ENCODE peak calls at places on chromosomes 2 and 18, in ten cellular contexts. One of them, this sample, is unnamed.

GRCh38 chr2:238640486-238640885 is 207.4 kb upstream of the TWIST2 start:
- DNase-seq in OCI-LY7: no peak
- DNase-seq in mesothelial cell of epicardium: no peak
- DNase-seq in fibroblast of mammary gland: no peak
- DNase-seq in HFF-Myc: no peak
- DNase-seq in thyroid gland: no peak
- DNase-seq in neural progenitor cell: no peak
- DNase-seq in GM20000: no peak
- DNase-seq in Peyer's patch: no peak
- DNase-seq in PC-9: no peak
- DNase-seq in this sample: no peak

GRCh38 chr2:172438741-172439508 is 11.5 kb downstream of the ITGA6 start:
- DNase-seq in OCI-LY7: no peak
- DNase-seq in mesothelial cell of epicardium: no peak
- DNase-seq in fibroblast of mammary gland: peak; percentile 37
- DNase-seq in HFF-Myc: no peak
- DNase-seq in thyroid gland: no peak
- DNase-seq in neural progenitor cell: no peak
- DNase-seq in GM20000: no peak
- DNase-seq in Peyer's patch: no peak
- DNase-seq in PC-9: peak; percentile 99
- DNase-seq in this sample: peak; percentile 51

GRCh38 chr2:174752403-174753037 is 11.8 kb downstream of the CHRNA1 start:
- DNase-seq in OCI-LY7: no peak
- DNase-seq in mesothelial cell of epicardium: no peak
- DNase-seq in fibroblast of mammary gland: no peak
- DNase-seq in HFF-Myc: no peak
- DNase-seq in thyroid gland: no peak
- DNase-seq in neural progenitor cell: no peak
- DNase-seq in GM20000: peak; percentile 45
- DNase-seq in Peyer's patch: peak; percentile 56
- DNase-seq in PC-9: no peak
- DNase-seq in this sample: peak; percentile 46

GRCh38 chr2:195651041-195651440 is 6.0 kb upstream of the SLC39A10 start:
- DNase-seq in OCI-LY7: no peak
- DNase-seq in mesothelial cell of epicardium: no peak
- DNase-seq in fibroblast of mammary gland: no peak
- DNase-seq in HFF-Myc: no peak
- DNase-seq in thyroid gland: no peak
- DNase-seq in neural progenitor cell: no peak
- DNase-seq in GM20000: no peak
- DNase-seq in Peyer's patch: no peak
- DNase-seq in PC-9: no peak
- DNase-seq in this sample: no peak

GRCh38 chr2:25851740-25852503 is 26.4 kb downstream of the ASXL2 start:
- DNase-seq in OCI-LY7: peak; percentile 78
- DNase-seq in mesothelial cell of epicardium: no peak
- DNase-seq in fibroblast of mammary gland: peak; percentile 87
- DNase-seq in HFF-Myc: peak; percentile 56
- DNase-seq in thyroid gland: no peak
- DNase-seq in neural progenitor cell: peak; percentile 60
- DNase-seq in GM20000: peak; percentile 65
- DNase-seq in Peyer's patch: no peak
- DNase-seq in PC-9: peak; percentile 75
- DNase-seq in this sample: peak; percentile 82

GRCh38 chr18:74146756-74147155 is 878 bp downstream of the FBXO15 start:
- DNase-seq in OCI-LY7: no peak
- DNase-seq in mesothelial cell of epicardium: no peak
- DNase-seq in fibroblast of mammary gland: no peak
- DNase-seq in HFF-Myc: no peak
- DNase-seq in thyroid gland: no peak
- DNase-seq in neural progenitor cell: no peak
- DNase-seq in GM20000: no peak
- DNase-seq in Peyer's patch: no peak
- DNase-seq in PC-9: no peak
- DNase-seq in this sample: peak; percentile 88

GRCh38 chr2:238942941-238943715 is 95.2 kb downstream of the TWIST2 start:
- DNase-seq in OCI-LY7: no peak
- DNase-seq in mesothelial cell of epicardium: no peak
- DNase-seq in fibroblast of mammary gland: peak; percentile 80
- DNase-seq in HFF-Myc: no peak
- DNase-seq in thyroid gland: no peak
- DNase-seq in neural progenitor cell: no peak
- DNase-seq in GM20000: no peak
- DNase-seq in Peyer's patch: no peak
- DNase-seq in PC-9: no peak
- DNase-seq in this sample: no peak

GRCh38 chr2:203033395-203033794 is 18.7 kb downstream of the NBEAL1 start:
- DNase-seq in OCI-LY7: no peak
- DNase-seq in mesothelial cell of epicardium: no peak
- DNase-seq in fibroblast of mammary gland: no peak
- DNase-seq in HFF-Myc: no peak
- DNase-seq in thyroid gland: no peak
- DNase-seq in neural progenitor cell: no peak
- DNase-seq in GM20000: no peak
- DNase-seq in Peyer's patch: no peak
- DNase-seq in PC-9: no peak
- DNase-seq in this sample: no peak

GRCh38 chr2:42787424-42787787 is 5.0 kb downstream of the HAAO start:
- DNase-seq in OCI-LY7: no peak
- DNase-seq in mesothelial cell of epicardium: no peak
- DNase-seq in fibroblast of mammary gland: no peak
- DNase-seq in HFF-Myc: no peak
- DNase-seq in thyroid gland: no peak
- DNase-seq in neural progenitor cell: no peak
- DNase-seq in GM20000: no peak
- DNase-seq in Peyer's patch: no peak
- DNase-seq in PC-9: no peak
- DNase-seq in this sample: no peak
- TF ChIP-seq CTCF in OCI-LY7: no peak
- TF ChIP-seq CTCF in mesothelial cell of epicardium: no peak
- TF ChIP-seq CTCF in fibroblast of mammary gland: no peak
- TF ChIP-seq CTCF in HFF-Myc: no peak
- TF ChIP-seq CTCF in thyroid gland: no peak
- TF ChIP-seq CTCF in neural progenitor cell: no peak
- TF ChIP-seq CTCF in GM20000: no peak
- TF ChIP-seq CTCF in Peyer's patch: no peak
- TF ChIP-seq CTCF in PC-9: no peak
- TF ChIP-seq CTCF in this sample: no peak

GRCh38 chr18:45838302-45839070 is 13.0 kb downstream of the SIGLEC15 start:
- DNase-seq in OCI-LY7: no peak
- DNase-seq in mesothelial cell of epicardium: no peak
- DNase-seq in fibroblast of mammary gland: no peak
- DNase-seq in HFF-Myc: no peak
- DNase-seq in thyroid gland: peak; percentile 42
- DNase-seq in neural progenitor cell: no peak
- DNase-seq in GM20000: no peak
- DNase-seq in Peyer's patch: no peak
- DNase-seq in PC-9: no peak
- DNase-seq in this sample: no peak

GRCh38 chr18:45839415-45840395 is 14.2 kb downstream of the SIGLEC15 start:
- DNase-seq in OCI-LY7: no peak
- DNase-seq in mesothelial cell of epicardium: no peak
- DNase-seq in fibroblast of mammary gland: peak; percentile 83
- DNase-seq in HFF-Myc: peak; percentile 54
- DNase-seq in thyroid gland: no peak
- DNase-seq in neural progenitor cell: peak; percentile 50
- DNase-seq in GM20000: no peak
- DNase-seq in Peyer's patch: no peak
- DNase-seq in PC-9: peak; percentile 61
- DNase-seq in this sample: peak; percentile 74

GRCh38 chr18:45836242-45837215 is 11.1 kb downstream of the SIGLEC15 start:
- DNase-seq in OCI-LY7: no peak
- DNase-seq in mesothelial cell of epicardium: no peak
- DNase-seq in fibroblast of mammary gland: no peak
- DNase-seq in HFF-Myc: no peak
- DNase-seq in thyroid gland: no peak
- DNase-seq in neural progenitor cell: peak; percentile 33
- DNase-seq in GM20000: no peak
- DNase-seq in Peyer's patch: no peak
- DNase-seq in PC-9: peak; percentile 49
- DNase-seq in this sample: no peak

GRCh38 chr18:45835057-45835634 is 9.7 kb downstream of the SIGLEC15 start:
- DNase-seq in OCI-LY7: no peak
- DNase-seq in mesothelial cell of epicardium: no peak
- DNase-seq in fibroblast of mammary gland: no peak
- DNase-seq in HFF-Myc: no peak
- DNase-seq in thyroid gland: no peak
- DNase-seq in neural progenitor cell: no peak
- DNase-seq in GM20000: no peak
- DNase-seq in Peyer's patch: no peak
- DNase-seq in PC-9: no peak
- DNase-seq in this sample: no peak

DNA sequence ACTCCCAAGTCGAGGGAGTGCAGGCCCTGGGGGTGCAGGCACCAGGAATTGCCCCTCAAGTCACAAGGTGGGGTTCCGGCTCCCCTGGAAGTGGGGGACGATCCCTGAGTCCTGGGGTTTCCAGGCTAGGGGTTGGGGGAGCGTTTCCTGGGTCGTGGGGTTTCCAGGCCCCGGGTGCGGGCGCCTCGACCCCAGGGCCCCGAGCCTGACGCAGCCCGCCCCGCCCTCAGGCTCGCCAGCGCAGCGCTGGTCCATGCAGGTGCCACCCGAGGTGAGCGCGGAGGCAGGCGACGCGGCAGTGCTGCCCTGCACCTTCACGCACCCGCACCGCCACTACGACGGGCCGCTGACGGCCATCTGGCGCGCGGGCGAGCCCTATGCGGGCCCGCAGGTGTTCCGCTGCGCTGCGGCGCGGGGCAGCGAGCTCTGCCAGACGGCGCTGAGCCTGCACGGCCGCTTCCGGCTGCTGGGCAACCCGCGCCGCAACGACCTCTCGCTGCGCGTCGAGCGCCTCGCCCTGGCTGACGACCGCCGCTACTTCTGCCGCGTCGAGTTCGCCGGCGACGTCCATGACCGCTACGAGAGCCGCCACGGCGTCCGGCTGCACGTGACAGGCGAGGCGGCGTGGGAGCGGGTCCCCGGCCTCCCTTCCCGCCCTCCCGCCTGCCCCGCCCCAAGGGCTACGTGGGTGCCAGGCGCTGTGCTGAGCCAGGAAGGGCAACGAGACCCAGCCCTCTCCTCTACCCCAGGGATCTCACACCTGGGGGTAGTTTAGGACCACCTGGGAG is 12.0 kb downstream of the SIGLEC15 start:
- DNase-seq in OCI-LY7: no peak
- DNase-seq in mesothelial cell of epicardium: peak; percentile 51
- DNase-seq in fibroblast of mammary gland: peak; percentile 43
- DNase-seq in HFF-Myc: no peak
- DNase-seq in thyroid gland: peak; percentile 32
- DNase-seq in neural progenitor cell: peak; percentile 88
- DNase-seq in GM20000: peak; percentile 49
- DNase-seq in Peyer's patch: no peak
- DNase-seq in PC-9: no peak
- DNase-seq in this sample: no peak
- TF ChIP-seq CTCF in OCI-LY7: no peak
- TF ChIP-seq CTCF in mesothelial cell of epicardium: no peak
- TF ChIP-seq CTCF in fibroblast of mammary gland: no peak
- TF ChIP-seq CTCF in HFF-Myc: peak; percentile 24
- TF ChIP-seq CTCF in thyroid gland: no peak
- TF ChIP-seq CTCF in neural progenitor cell: peak; percentile 41
- TF ChIP-seq CTCF in GM20000: no peak
- TF ChIP-seq CTCF in Peyer's patch: no peak
- TF ChIP-seq CTCF in PC-9: no peak
- TF ChIP-seq CTCF in this sample: peak; percentile 52

DNA sequence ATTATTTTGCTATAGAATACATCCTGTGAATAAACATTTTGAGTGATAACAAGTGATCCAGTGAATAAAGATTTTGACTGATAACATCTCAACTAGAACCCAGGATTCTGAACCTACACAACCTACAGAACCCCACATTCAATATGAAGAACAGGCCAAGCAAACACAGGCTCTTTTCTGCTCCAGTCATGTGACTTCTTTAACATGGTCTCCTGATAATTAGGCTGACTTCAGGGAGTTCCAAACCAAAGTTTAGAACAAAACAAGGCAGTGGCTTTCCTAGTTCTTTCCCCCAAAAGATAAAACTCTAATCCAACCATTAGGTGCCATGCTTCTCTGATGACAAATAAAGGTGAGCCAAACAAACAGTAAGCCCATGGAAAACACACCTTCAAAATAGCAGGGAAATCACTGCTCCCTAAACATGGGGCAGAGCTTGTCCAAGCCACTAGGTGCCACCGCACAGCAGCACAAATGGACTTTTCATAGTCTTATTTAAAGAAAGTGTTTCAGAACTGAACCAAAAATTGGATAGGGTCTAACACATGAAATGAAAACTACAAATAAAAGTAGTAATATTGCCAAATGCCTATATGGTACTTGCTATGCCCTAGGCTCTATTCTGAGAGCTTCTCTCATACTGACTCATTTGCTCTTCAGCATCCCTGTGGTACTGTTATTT is 95.3 kb downstream of the EVA1A start:
- DNase-seq in OCI-LY7: no peak
- DNase-seq in mesothelial cell of epicardium: no peak
- DNase-seq in fibroblast of mammary gland: peak; percentile 52
- DNase-seq in HFF-Myc: no peak
- DNase-seq in thyroid gland: peak; percentile 6
- DNase-seq in neural progenitor cell: peak; percentile 6
- DNase-seq in GM20000: no peak
- DNase-seq in Peyer's patch: no peak
- DNase-seq in PC-9: no peak
- DNase-seq in this sample: peak; percentile 41
- TF ChIP-seq CTCF in OCI-LY7: peak; percentile 43
- TF ChIP-seq CTCF in mesothelial cell of epicardium: no peak
- TF ChIP-seq CTCF in fibroblast of mammary gland: peak; percentile 68
- TF ChIP-seq CTCF in HFF-Myc: peak; percentile 69
- TF ChIP-seq CTCF in thyroid gland: peak; percentile 34
- TF ChIP-seq CTCF in neural progenitor cell: peak; percentile 40
- TF ChIP-seq CTCF in GM20000: no peak
- TF ChIP-seq CTCF in Peyer's patch: no peak
- TF ChIP-seq CTCF in PC-9: peak; percentile 69
- TF ChIP-seq CTCF in this sample: peak; percentile 78

DNA sequence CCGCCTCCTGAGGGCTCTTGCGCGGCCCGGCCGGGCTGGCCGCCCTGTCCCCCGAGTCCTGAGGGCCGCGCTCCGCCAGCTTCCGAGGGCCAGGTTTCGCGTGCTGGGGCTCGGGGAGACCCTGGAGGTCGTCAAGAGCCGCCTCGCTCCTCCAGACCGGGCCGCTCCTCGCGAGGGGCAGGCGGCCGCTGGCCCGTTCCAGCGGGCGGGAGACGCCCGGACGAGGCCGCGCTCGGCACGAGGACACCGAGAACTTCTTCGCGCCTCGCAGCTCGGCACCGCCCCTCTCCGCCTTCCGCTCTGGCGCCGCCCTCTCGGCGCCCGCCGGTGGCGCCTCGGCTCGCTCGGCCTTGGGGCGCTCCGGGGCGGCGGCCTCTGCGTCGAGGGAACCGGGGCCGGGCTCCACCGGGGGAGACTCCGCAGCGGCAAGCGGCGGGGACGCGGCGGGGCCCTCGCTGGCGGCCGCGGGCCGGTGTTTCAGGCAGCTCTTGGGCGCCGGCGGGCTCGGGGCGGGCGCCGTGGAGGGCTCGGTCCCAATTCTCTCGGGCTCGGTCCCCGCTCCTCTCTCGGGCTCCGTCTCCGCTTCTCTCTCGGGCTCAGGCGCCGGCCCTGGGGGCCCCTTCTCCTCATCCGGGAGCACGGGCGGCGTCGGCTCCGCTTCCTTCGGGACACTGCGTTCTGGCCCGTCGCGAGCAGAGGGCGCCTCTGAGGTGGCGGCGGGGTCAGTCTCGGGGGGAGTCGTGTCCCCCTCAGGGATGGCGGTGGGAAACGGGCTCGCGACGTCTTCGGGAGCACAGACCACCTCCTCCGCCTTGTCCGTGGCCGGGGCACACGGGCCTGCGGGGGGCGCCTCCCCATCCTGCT is 91.6 kb upstream of the MGAT4A start:
- DNase-seq in OCI-LY7: no peak
- DNase-seq in mesothelial cell of epicardium: no peak
- DNase-seq in fibroblast of mammary gland: no peak
- DNase-seq in HFF-Myc: no peak
- DNase-seq in thyroid gland: peak; percentile 67
- DNase-seq in neural progenitor cell: peak; percentile 83
- DNase-seq in GM20000: peak; percentile 56
- DNase-seq in Peyer's patch: peak; percentile 38
- DNase-seq in PC-9: no peak
- DNase-seq in this sample: no peak
- TF ChIP-seq CTCF in OCI-LY7: no peak
- TF ChIP-seq CTCF in mesothelial cell of epicardium: no peak
- TF ChIP-seq CTCF in fibroblast of mammary gland: no peak
- TF ChIP-seq CTCF in HFF-Myc: no peak
- TF ChIP-seq CTCF in thyroid gland: peak; percentile 36
- TF ChIP-seq CTCF in neural progenitor cell: peak; percentile 48
- TF ChIP-seq CTCF in GM20000: no peak
- TF ChIP-seq CTCF in Peyer's patch: no peak
- TF ChIP-seq CTCF in PC-9: no peak
- TF ChIP-seq CTCF in this sample: no peak